ENCODE peak calls at places on chromosomes 5 and 9, in seven cellular contexts. T is neuronal stem cell; Y is esophagus squamous epithelium; R is sigmoid colon; G is osteoblast; L is heart right ventricle; N is effector memory CD4-positive, alpha-beta T cell. P is an unnamed sample.
A peak's percentile ranks its signal among the peaks of the same experiment; 100 is the strongest.

GRCh38 chr5:34854459-34855174 is 15.7 kb downstream of the TTC23L start:
- DNase-seq in T (peak; percentile 35), Y (no peak), R (no peak), G (no peak), L (no peak), N (no peak), P (no peak)

GRCh38 chr9:38358390-38359296 is 33.9 kb upstream of the ALDH1B1 start:
- DNase-seq in T (no peak), Y (no peak), R (peak; percentile 39), G (no peak), L (no peak), N (no peak), P (no peak)

GRCh38 chr9:110980261-110980660 is 58.0 kb downstream of the LPAR1 start:
- DNase-seq in T (no peak), Y (no peak), R (no peak), G (no peak), L (no peak), N (no peak), P (no peak)

GRCh38 chr9:32524558-32525461 is 1.2 kb downstream of the RIGI start:
- DNase-seq in T (no peak), Y (no peak), R (no peak), G (no peak), L (no peak), N (no peak), P (no peak)

GRCh38 chr9:123669355-123669754 is 260.6 kb downstream of the DENND1A start:
- DNase-seq in T (peak; percentile 15), Y (no peak), R (no peak), G (no peak), L (no peak), N (no peak), P (no peak)

GRCh38 chr9:114856210-114856941 is 50.5 kb upstream of the TNFSF15 start:
- DNase-seq in T (no peak), Y (no peak), R (peak; percentile 72), G (peak; percentile 71), L (no peak), N (no peak), P (peak; percentile 67)

GRCh38 chr9:117232991-117233390 is 181.9 kb downstream of the ASTN2 start:
- DNase-seq in T (no peak), Y (no peak), R (no peak), G (no peak), L (no peak), N (no peak), P (no peak)

GRCh38 chr9:107141967-107142366 is 141.1 kb upstream of the RAD23B start:
- DNase-seq in T (no peak), Y (no peak), R (no peak), G (no peak), L (no peak), N (no peak), P (no peak)

GRCh38 chr5:146338774-146339714 is at the start of gene POU4F3:
- DNase-seq in T (no peak), Y (no peak), R (no peak), G (no peak), L (no peak), N (no peak), P (no peak)

GRCh38 chr5:167822241-167822640 is 469.2 kb upstream of the WWC1 start:
- DNase-seq in T (no peak), Y (no peak), R (no peak), G (no peak), L (no peak), N (no peak), P (no peak)

GRCh38 chr5:177130211-177131018 is 3.2 kb upstream of the NSD1 start:
- DNase-seq in T (no peak), Y (no peak), R (peak; percentile 38), G (peak; percentile 73), L (no peak), N (no peak), P (no peak)

GRCh38 chr5:147520450-147520849 is 10.6 kb upstream of the DPYSL3 start:
- DNase-seq in T (no peak), Y (no peak), R (no peak), G (no peak), L (no peak), N (no peak), P (no peak)

GRCh38 chr5:143196601-143197259 is 206.8 kb downstream of the NR3C1 start:
- DNase-seq in T (no peak), Y (no peak), R (no peak), G (no peak), L (no peak), N (no peak), P (no peak)

GRCh38 chr9:135474915-135475314 is 4.7 kb upstream of the PPP1R26 start:
- DNase-seq in T (no peak), Y (no peak), R (no peak), G (peak; percentile 68), L (no peak), N (no peak), P (no peak)

GRCh38 chr9:4506490-4506889 is 16.2 kb downstream of the SLC1A1 start:
- DNase-seq in T (no peak), Y (no peak), R (no peak), G (no peak), L (no peak), N (no peak), P (no peak)

GRCh38 chr9:122005597-122005996 is 87.5 kb downstream of the TTLL11 start:
- DNase-seq in T (no peak), Y (no peak), R (no peak), G (no peak), L (no peak), N (no peak), P (peak; percentile 4)

GRCh38 chr5:145825751-145826180 is 9.4 kb downstream of the PRELID2 start:
- DNase-seq in T (peak; percentile 21), Y (no peak), R (no peak), G (no peak), L (no peak), N (no peak), P (no peak)

GRCh38 chr5:1174122-1174936 is 27.1 kb upstream of the SLC6A19 start:
- DNase-seq in T (no peak), Y (no peak), R (peak; percentile 78), G (peak; percentile 99), L (peak; percentile 68), N (no peak), P (peak; percentile 78)

GRCh38 chr9:70065572-70065971 is 21.9 kb downstream of the MAMDC2 start:
- DNase-seq in T (no peak), Y (no peak), R (no peak), G (no peak), L (no peak), N (no peak), P (no peak)

GRCh38 chr9:95085861-95086563 is 231.5 kb downstream of the FANCC start:
- DNase-seq in T (no peak), Y (no peak), R (peak; percentile 78), G (peak; percentile 53), L (peak; percentile 54), N (no peak), P (no peak)

GRCh38 chr5:532521-533242 is 8.4 kb upstream of the SLC9A3 start:
- DNase-seq in T (no peak), Y (no peak), R (no peak), G (no peak), L (peak; percentile 3), N (no peak), P (no peak)

GRCh38 chr5:159697536-159697935 is 218.7 kb upstream of the ADRA1B start:
- DNase-seq in T (no peak), Y (no peak), R (no peak), G (no peak), L (no peak), N (no peak), P (no peak)

GRCh38 chr9:95313010-95313498 is 4.5 kb downstream of the FANCC start:
- DNase-seq in T (no peak), Y (no peak), R (peak; percentile 73), G (peak; percentile 96), L (peak; percentile 44), N (no peak), P (no peak)

GRCh38 chr5:10760033-10760975 is 730 bp downstream of the DAP start:
- DNase-seq in T (peak; percentile 29), Y (no peak), R (peak; percentile 71), G (peak; percentile 89), L (no peak), N (no peak), P (no peak)

GRCh38 chr9:135085830-135086546 is 1.5 kb upstream of the OLFM1 start:
- DNase-seq in T (peak; percentile 81), Y (no peak), R (peak; percentile 89), G (peak; percentile 98), L (peak; percentile 80), N (no peak), P (peak; percentile 86)

GRCh38 chr9:136363106-136363605 is 388 bp downstream of the DNLZ start:
- DNase-seq in T (peak; percentile 92), Y (peak; percentile 69), R (peak; percentile 99), G (peak; percentile 100), L (peak; percentile 99), N (peak; percentile 81), P (peak; percentile 94)

GRCh38 chr5:21709766-21710165 is 1143.4 kb downstream of the CDH12 start:
- DNase-seq in T (no peak), Y (no peak), R (no peak), G (no peak), L (no peak), N (no peak), P (no peak)

DNA sequence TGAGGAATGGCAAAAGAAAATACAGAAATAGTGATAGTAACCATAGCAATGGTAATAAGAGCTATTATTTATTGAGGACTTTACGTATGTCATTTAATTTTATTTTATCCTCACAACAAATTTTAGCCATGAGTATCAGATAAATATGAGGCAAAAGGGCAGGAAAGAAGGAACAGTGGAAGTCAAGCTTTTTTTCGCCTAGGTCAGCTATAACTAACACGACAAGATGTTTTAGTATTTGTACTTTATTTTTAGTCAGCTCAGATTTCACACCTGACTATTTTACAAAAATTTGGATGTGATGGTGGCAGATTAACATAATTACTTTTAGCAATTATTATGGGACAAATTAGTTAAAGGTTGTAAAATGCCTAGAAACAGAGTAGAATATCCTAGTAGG is 34.8 kb upstream of the CDKN2B start:
- DNase-seq in T (no peak), Y (no peak), R (no peak), G (no peak), L (no peak), N (no peak), P (no peak)
- H3K4me1 ChIP-seq in T (no peaks in the 10 kb centered on the region), Y (peaks cover 4% of the 10 kb centered on the region), R (no peaks in the 10 kb centered on the region), G (peaks cover 29% of the 10 kb centered on the region), L (no peaks in the 10 kb centered on the region), N (peaks cover 11% of the 10 kb centered on the region), P (no peaks in the 10 kb centered on the region)

DNA sequence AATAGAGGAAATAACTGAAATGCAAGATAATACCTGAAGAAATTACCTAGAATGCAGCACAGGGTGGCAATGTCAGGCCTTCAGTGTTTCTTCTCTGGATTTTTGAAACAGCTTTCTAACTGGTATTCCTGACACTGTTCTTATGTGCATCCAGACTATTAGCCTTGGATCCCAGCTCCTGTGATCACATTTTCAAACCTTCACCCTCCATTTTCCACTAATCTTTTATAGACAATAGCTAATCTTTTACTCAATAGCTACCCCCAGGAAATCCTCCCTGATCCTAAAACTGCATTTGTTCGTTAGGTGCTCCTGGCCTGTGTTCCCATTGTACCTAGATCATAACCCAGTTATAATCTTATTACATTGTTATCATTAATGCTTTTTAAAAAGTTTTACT is 101.5 kb upstream of the DHFR start:
- DNase-seq in T (no peak), Y (no peak), R (no peak), G (no peak), L (no peak), N (no peak), P (no peak)
- H3K27ac ChIP-seq in T (no peak overlapping the region), Y (no peak overlapping the region), R (no peak overlapping the region), G (no peak overlapping the region), L (peak overlapping the region; percentile 62), N (peak overlapping the region; percentile 29), P (no peak overlapping the region)

GRCh38 chr5:136584474-136584873 is 219.1 kb upstream of the TRPC7 start:
- DNase-seq in T (no peak), Y (no peak), R (no peak), G (no peak), L (no peak), N (no peak), P (no peak)
- H3K4me1 ChIP-seq in T (no peaks in the 10 kb centered on the region), Y (no peaks in the 10 kb centered on the region), R (no peaks in the 10 kb centered on the region), G (no peaks in the 10 kb centered on the region), L (no peaks in the 10 kb centered on the region), N (no peaks in the 10 kb centered on the region), P (no peaks in the 10 kb centered on the region)

GRCh38 chr5:154475613-154476342 is 2.2 kb downstream of the HAND1 start:
- DNase-seq in T (peak; percentile 38), Y (no peak), R (peak; percentile 81), G (no peak), L (no peak), N (no peak), P (no peak)
- H3K27ac ChIP-seq in T (no peak overlapping the region), Y (no peak overlapping the region), R (no peak overlapping the region), G (no peak overlapping the region), L (no peak overlapping the region), N (no peak overlapping the region), P (no peak overlapping the region)